ENCODE peak calls at places on chromosome 12, in eight cellular contexts. One of them, this sample, is unnamed.

GRCh38 chr12:51941011-51941561 is 10.4 kb upstream of the ACVR1B start:
- DNase-seq in HFFc6: peak
- DNase-seq in SW480: no peak
- DNase-seq in T-helper 9 cell: no peak
- DNase-seq in activated CD4-positive, alpha-beta T cell treated with anti-CD3 and anti-CD28 coated beads, Interleukin-2, amount 50 U/mL, for 1 hour: no peak
- DNase-seq in progenitor cell of endocrine pancreas: no peak
- DNase-seq in left cardiac atrium: no peak
- DNase-seq in psoas muscle: no peak
- DNase-seq in this sample: no peak

GRCh38 chr12:123076604-123077297 is 74.1 kb downstream of the PITPNM2 start:
- DNase-seq in T-helper 9 cell: no peak
- DNase-seq in left cardiac atrium: no peak
- DNase-seq in progenitor cell of endocrine pancreas: no peak
- DNase-seq in activated CD4-positive, alpha-beta T cell treated with anti-CD3 and anti-CD28 coated beads, Interleukin-2, amount 50 U/mL, for 1 hour: peak
- DNase-seq in HFFc6: no peak
- DNase-seq in SW480: no peak
- DNase-seq in psoas muscle: no peak
- DNase-seq in this sample: peak

GRCh38 chr12:51632598-51632997 is 41.6 kb downstream of the SCN8A start:
- DNase-seq in SW480: no peak
- DNase-seq in psoas muscle: no peak
- DNase-seq in T-helper 9 cell: no peak
- DNase-seq in HFFc6: no peak
- DNase-seq in activated CD4-positive, alpha-beta T cell treated with anti-CD3 and anti-CD28 coated beads, Interleukin-2, amount 50 U/mL, for 1 hour: no peak
- DNase-seq in left cardiac atrium: no peak
- DNase-seq in progenitor cell of endocrine pancreas: no peak
- DNase-seq in this sample: no peak

GRCh38 chr12:9796916-9797315 is 30.4 kb upstream of the KLRF1 start:
- DNase-seq in left cardiac atrium: no peak
- DNase-seq in HFFc6: no peak
- DNase-seq in progenitor cell of endocrine pancreas: no peak
- DNase-seq in T-helper 9 cell: no peak
- DNase-seq in psoas muscle: no peak
- DNase-seq in SW480: no peak
- DNase-seq in activated CD4-positive, alpha-beta T cell treated with anti-CD3 and anti-CD28 coated beads, Interleukin-2, amount 50 U/mL, for 1 hour: no peak
- DNase-seq in this sample: no peak

GRCh38 chr12:96101806-96102205 is 66.4 kb upstream of the LTA4H start:
- DNase-seq in left cardiac atrium: no peak
- DNase-seq in progenitor cell of endocrine pancreas: no peak
- DNase-seq in SW480: no peak
- DNase-seq in psoas muscle: no peak
- DNase-seq in HFFc6: no peak
- DNase-seq in activated CD4-positive, alpha-beta T cell treated with anti-CD3 and anti-CD28 coated beads, Interleukin-2, amount 50 U/mL, for 1 hour: no peak
- DNase-seq in T-helper 9 cell: no peak
- DNase-seq in this sample: no peak

GRCh38 chr12:8947737-8948136 is 1.7 kb downstream of the M6PR start:
- DNase-seq in T-helper 9 cell: no peak
- DNase-seq in psoas muscle: no peak
- DNase-seq in activated CD4-positive, alpha-beta T cell treated with anti-CD3 and anti-CD28 coated beads, Interleukin-2, amount 50 U/mL, for 1 hour: no peak
- DNase-seq in SW480: no peak
- DNase-seq in progenitor cell of endocrine pancreas: no peak
- DNase-seq in left cardiac atrium: no peak
- DNase-seq in HFFc6: no peak
- DNase-seq in this sample: no peak

GRCh38 chr12:117881517-117881916 is 87.3 kb downstream of the KSR2 start:
- DNase-seq in T-helper 9 cell: no peak
- DNase-seq in progenitor cell of endocrine pancreas: no peak
- DNase-seq in HFFc6: no peak
- DNase-seq in psoas muscle: no peak
- DNase-seq in SW480: no peak
- DNase-seq in left cardiac atrium: no peak
- DNase-seq in activated CD4-positive, alpha-beta T cell treated with anti-CD3 and anti-CD28 coated beads, Interleukin-2, amount 50 U/mL, for 1 hour: no peak
- DNase-seq in this sample: no peak

GRCh38 chr12:55743131-55743921 is 404 bp downstream of the GDF11 start:
- DNase-seq in left cardiac atrium: peak
- DNase-seq in activated CD4-positive, alpha-beta T cell treated with anti-CD3 and anti-CD28 coated beads, Interleukin-2, amount 50 U/mL, for 1 hour: peak
- DNase-seq in SW480: peak
- DNase-seq in T-helper 9 cell: peak
- DNase-seq in HFFc6: peak
- DNase-seq in progenitor cell of endocrine pancreas: peak
- DNase-seq in psoas muscle: peak
- DNase-seq in this sample: peak

GRCh38 chr12:106975098-106975497 is 11.8 kb downstream of the MTERF2 start:
- DNase-seq in progenitor cell of endocrine pancreas: no peak
- DNase-seq in left cardiac atrium: no peak
- DNase-seq in psoas muscle: no peak
- DNase-seq in activated CD4-positive, alpha-beta T cell treated with anti-CD3 and anti-CD28 coated beads, Interleukin-2, amount 50 U/mL, for 1 hour: no peak
- DNase-seq in T-helper 9 cell: no peak
- DNase-seq in HFFc6: no peak
- DNase-seq in SW480: no peak
- DNase-seq in this sample: no peak

GRCh38 chr12:4441355-4442330 is 4.0 kb downstream of the FGF6 start:
- DNase-seq in T-helper 9 cell: no peak
- DNase-seq in left cardiac atrium: no peak
- DNase-seq in psoas muscle: no peak
- DNase-seq in SW480: no peak
- DNase-seq in HFFc6: no peak
- DNase-seq in activated CD4-positive, alpha-beta T cell treated with anti-CD3 and anti-CD28 coated beads, Interleukin-2, amount 50 U/mL, for 1 hour: no peak
- DNase-seq in progenitor cell of endocrine pancreas: peak
- DNase-seq in this sample: no peak

This sample was measured in natural killer cell.